ENCODE peak calls at places on chromosomes 3 and 15, in four cellular contexts. W is BE2C, G is psoas muscle, A is IMR-90. O is an unnamed sample.

GRCh38 chr3:160150066-160150465 is 75.2 kb upstream of the C3orf80 start:
- DNase-seq in A (no peak), W (no peak), G (no peak), O (no peak)

GRCh38 chr3:71751602-71752001 is 2.1 kb upstream of the GPR27 start:
- DNase-seq in W (no peak), A (no peak), G (no peak), O (no peak)

GRCh38 chr15:71080705-71081104 is 34.6 kb upstream of the THSD4 start:
- DNase-seq in G (no peak), W (no peak), A (peak; percentile 96), O (no peak)

GRCh38 chr3:8482960-8483665 is 18.5 kb upstream of the LMCD1 start:
- DNase-seq in W (no peak), G (peak; percentile 73), A (peak; percentile 97), O (peak; percentile 80)

GRCh38 chr15:90603893-90604292 is 74.2 kb downstream of the CRTC3 start:
- DNase-seq in G (no peak), W (peak; percentile 36), A (no peak), O (no peak)

GRCh38 chr3:24830230-24831152 is 335.8 kb upstream of the THRB start:
- DNase-seq in G (peak; percentile 16), A (no peak), W (peak; percentile 12), O (peak; percentile 43)

GRCh38 chr3:126258670-126259069 is 78.3 kb upstream of the ALDH1L1 start:
- DNase-seq in G (no peak), A (no peak), W (no peak), O (no peak)

GRCh38 chr3:133663569-133664313 is 2.0 kb upstream of the TOPBP1 start:
- DNase-seq in G (no peak), W (peak; percentile 48), A (peak; percentile 55), O (no peak)

GRCh38 chr3:66481071-66482001 is 19.5 kb downstream of the LRIG1 start:
- DNase-seq in W (no peak), G (no peak), A (peak; percentile 90), O (no peak)

GRCh38 chr3:129313983-129314756 is 35.5 kb downstream of the HMCES start:
- DNase-seq in W (no peak), G (no peak), A (peak; percentile 36), O (no peak)

GRCh38 chr3:194320744-194321243 is 30.3 kb downstream of the CPN2 start:
- DNase-seq in G (no peak), A (no peak), W (no peak), O (no peak)

GRCh38 chr15:28086175-28086703 is 12.9 kb downstream of the OCA2 start:
- DNase-seq in G (no peak), W (peak; percentile 69), A (peak; percentile 46), O (no peak)

GRCh38 chr3:45976191-45977091 is 19.2 kb downstream of the FYCO1 start:
- DNase-seq in W (no peak), G (no peak), A (no peak), O (no peak)

GRCh38 chr3:141076821-141077571 is 25.8 kb downstream of the SPSB4 start:
- DNase-seq in A (peak; percentile 52), W (peak; percentile 56), G (peak; percentile 51), O (peak; percentile 44)

GRCh38 chr3:105656607-105657504 is 212.0 kb downstream of the CBLB start:
- DNase-seq in A (no peak), G (no peak), W (no peak), O (no peak)

GRCh38 chr3:45224824-45225464 is 1.1 kb downstream of the TMEM158 start:
- DNase-seq in W (peak; percentile 60), G (peak; percentile 74), A (peak; percentile 78), O (peak; percentile 80)

GRCh38 chr15:70149667-70150404 is 52.1 kb upstream of the TLE3 start:
- DNase-seq in A (peak; percentile 83), W (no peak), G (no peak), O (no peak)

GRCh38 chr3:130839815-130840214 is 54.1 kb upstream of the ATP2C1 start:
- DNase-seq in G (no peak), W (no peak), A (no peak), O (no peak)

GRCh38 chr3:14459787-14460186 is 57.4 kb downstream of the SLC6A6 start:
- DNase-seq in A (no peak), G (no peak), W (no peak), O (no peak)

GRCh38 chr3:8847317-8847716 is 77.9 kb upstream of the OXTR start:
- DNase-seq in G (no peak), W (no peak), A (no peak), O (no peak)

GRCh38 chr3:136042608-136043221 is 77.2 kb downstream of the PPP2R3A start:
- DNase-seq in A (peak; percentile 70), W (no peak), G (no peak), O (no peak)

GRCh38 chr3:123951522-123952447 is 9.2 kb downstream of the CCDC14 start:
- DNase-seq in W (no peak), G (no peak), A (peak; percentile 33), O (no peak)

GRCh38 chr3:66588340-66588847 is 87.6 kb upstream of the LRIG1 start:
- DNase-seq in W (no peak), A (peak; percentile 91), G (no peak), O (no peak)

GRCh38 chr15:33506781-33507180 is 196.0 kb downstream of the RYR3 start:
- DNase-seq in A (peak; percentile 28), W (no peak), G (no peak), O (no peak)

GRCh38 chr3:157618075-157618760 is 115.0 kb upstream of the VEPH1 start:
- DNase-seq in W (no peak), A (peak; percentile 71), G (no peak), O (no peak)

GRCh38 chr3:130442284-130442683 is 74.7 kb upstream of the COL6A6 start:
- DNase-seq in W (no peak), A (no peak), G (no peak), O (no peak)

GRCh38 chr3:178181085-178181484 is 355.2 kb upstream of the KCNMB2 start:
- DNase-seq in G (no peak), W (no peak), A (no peak), O (no peak)

GRCh38 chr3:170049146-170050000 is 11.6 kb downstream of the GPR160 start:
- DNase-seq in W (no peak), G (peak; percentile 36), A (peak; percentile 23), O (no peak)

GRCh38 chr15:80068578-80068977 is 9.1 kb downstream of the ZFAND6 start:
- DNase-seq in A (peak; percentile 54), G (no peak), W (no peak), O (no peak)

GRCh38 chr15:40314723-40315276 is 7.1 kb upstream of the PLCB2 start:
- DNase-seq in W (no peak), G (no peak), A (peak; percentile 53), O (no peak)

GRCh38 chr3:37179144-37179967 is 5.0 kb upstream of the LRRFIP2 start:
- DNase-seq in G (no peak), A (no peak), W (no peak), O (no peak)

GRCh38 chr3:184600685-184601377 is 39.2 kb downstream of the EPHB3 start:
- DNase-seq in A (no peak), G (no peak), W (no peak), O (no peak)

GRCh38 chr3:120683213-120683612 is 1.2 kb upstream of the HGD start:
- DNase-seq in A (peak; percentile 45), W (peak; percentile 37), G (no peak), O (no peak)

GRCh38 chr3:195893121-195893449 is 15.3 kb downstream of the TNK2 start:
- DNase-seq in A (no peak), W (peak; percentile 46), G (peak; percentile 64), O (no peak)

GRCh38 chr3:161142486-161142885 is 37.3 kb upstream of the B3GALNT1 start:
- DNase-seq in W (no peak), G (no peak), A (no peak), O (no peak)

GRCh38 chr3:66723231-66723630 is 222.4 kb upstream of the LRIG1 start:
- DNase-seq in G (no peak), A (peak; percentile 55), W (no peak), O (no peak)

GRCh38 chr3:40073310-40074007 is 236.0 kb upstream of the EIF1B start:
- DNase-seq in A (no peak), G (no peak), W (peak; percentile 15), O (no peak)
- TF ChIP-seq CTCF in A (no peak), G (no peak), W (no peak), O (no peak)

DNA sequence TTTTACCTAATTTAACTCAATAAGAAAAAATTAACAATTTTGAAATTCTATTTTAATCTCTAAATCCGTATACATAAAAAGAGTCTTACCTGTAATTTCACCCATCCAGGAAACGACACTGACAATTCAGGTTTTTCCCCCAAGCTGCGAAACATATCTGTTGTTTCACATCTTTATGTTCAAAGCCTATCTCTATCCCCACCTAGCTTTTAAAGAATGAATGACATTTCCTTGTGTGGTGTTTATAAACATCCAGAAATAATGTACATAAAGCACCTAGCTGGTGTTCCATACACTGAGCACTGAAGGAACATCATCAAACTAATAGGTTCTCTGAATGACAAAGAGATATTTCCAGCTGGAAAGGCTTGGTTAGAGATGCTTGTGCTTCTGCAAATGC is 867.8 kb downstream of the SQOR start:
- DNase-seq in G (no peak), W (no peak), A (no peak), O (no peak)
- TF ChIP-seq CTCF in G (no peak), W (peak; percentile 27), A (no peak), O (peak; percentile 12)

GRCh38 chr3:39260957-39261356 is 18.9 kb downstream of the CX3CR1 start:
- DNase-seq in A (peak; percentile 71), G (peak; percentile 85), W (peak; percentile 8), O (peak; percentile 50)
- TF ChIP-seq CTCF in A (peak; percentile 35), G (peak; percentile 65), W (peak; percentile 19), O (peak; percentile 43)

DNA sequence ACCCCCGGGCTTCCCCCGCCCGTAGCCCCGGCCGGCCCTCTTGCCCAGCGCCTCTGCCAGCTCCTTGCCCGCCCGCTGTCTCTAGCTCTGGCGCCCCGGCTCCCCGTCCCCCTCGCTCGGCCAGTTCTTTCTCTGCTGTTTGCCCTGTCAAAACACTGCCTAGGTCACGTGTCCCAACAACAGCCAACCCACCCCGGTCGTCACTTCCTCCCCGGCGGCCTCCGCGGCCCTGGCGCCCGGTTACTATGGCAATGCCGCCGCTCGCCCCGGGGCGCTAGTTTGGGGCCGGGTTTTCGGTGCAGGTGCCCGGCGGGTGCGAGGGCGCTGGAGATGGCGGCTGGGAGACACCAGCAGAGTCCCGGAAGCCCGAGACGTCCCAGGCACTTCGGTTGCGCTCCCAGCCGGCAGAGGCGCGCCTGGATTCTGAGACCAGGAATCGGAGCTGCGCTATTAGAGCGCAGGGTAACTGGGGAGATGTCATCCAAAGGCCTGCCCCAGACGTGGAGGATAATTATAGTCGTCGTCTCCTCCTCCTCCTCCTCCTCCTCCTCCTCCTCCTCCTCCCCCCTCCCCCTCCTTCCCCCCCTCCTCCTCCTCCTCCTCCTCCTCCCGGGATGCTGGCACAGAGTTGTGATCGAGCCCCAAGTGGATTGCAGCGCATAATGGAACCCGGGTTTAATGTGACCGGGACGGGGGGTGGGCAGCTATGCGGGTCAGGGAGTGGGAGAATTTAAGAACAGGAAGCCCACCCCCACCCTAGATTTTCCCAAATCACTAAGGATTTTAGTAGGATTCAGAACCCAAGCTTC is at the start of gene ATOSA:
- DNase-seq in W (peak; percentile 96), A (peak; percentile 84), G (peak; percentile 91), O (peak; percentile 97)
- TF ChIP-seq CTCF in W (no peak), A (peak; percentile 7), G (no peak), O (peak; percentile 13)

GRCh38 chr3:65334045-65334665 is 646.4 kb upstream of the ADAMTS9 start:
- DNase-seq in A (no peak), G (no peak), W (no peak), O (no peak)
- TF ChIP-seq CTCF in A (no peak), G (peak; percentile 5), W (peak; percentile 30), O (peak; percentile 28)